ENCODE peak calls at places on chromosomes 13 and 19, in five cellular contexts. G is thoracic aorta, Z is adrenal gland, U is lung, X is Peyer's patch. K is an unnamed sample.

GRCh38 chr19:35345671-35346111 is 2.0 kb upstream of the FFAR1 start:
- DNase-seq in G (no peak), Z (no peak), U (no peak), X (peak), K (no peak)

GRCh38 chr19:46626441-46626840 is 1.6 kb upstream of the PTGIR start:
- DNase-seq in G (no peak), Z (no peak), U (no peak), X (no peak), K (peak)

GRCh38 chr13:46665630-46666482 is 112.9 kb downstream of the LRCH1 start:
- DNase-seq in G (no peak), Z (no peak), U (no peak), X (no peak), K (no peak)

GRCh38 chr19:16637535-16637934 is 9.5 kb upstream of the MED26 start:
- DNase-seq in G (no peak), Z (no peak), U (no peak), X (no peak), K (no peak)

GRCh38 chr13:36530861-36531590 is 98.7 kb downstream of the CCNA1 start:
- DNase-seq in G (no peak), Z (no peak), U (peak), X (no peak), K (no peak)

GRCh38 chr13:43663474-43664090 is 123.2 kb downstream of the ENOX1 start:
- DNase-seq in G (no peak), Z (no peak), U (no peak), X (no peak), K (no peak)

GRCh38 chr13:62767473-62767872 is 1351.8 kb upstream of the PCDH20 start:
- DNase-seq in G (no peak), Z (no peak), U (no peak), X (no peak), K (no peak)

GRCh38 chr19:46495789-46496099 is at the start of gene PNMA8B:
- DNase-seq in G (no peak), Z (peak), U (no peak), X (peak), K (peak)

GRCh38 chr19:31694761-31695160 is 345.5 kb upstream of the TSHZ3 start:
- DNase-seq in G (no peak), Z (no peak), U (peak), X (no peak), K (no peak)

GRCh38 chr13:74132768-74133656 is 1.2 kb downstream of the KLF12 start:
- DNase-seq in G (no peak), Z (no peak), U (no peak), X (peak), K (no peak)

GRCh38 chr13:27053902-27054595 is 117.6 kb downstream of the USP12 start:
- DNase-seq in G (no peak), Z (no peak), U (no peak), X (no peak), K (no peak)

GRCh38 chr19:35764432-35765315 is 6.7 kb downstream of the PROSER3 start:
- DNase-seq in G (no peak), Z (no peak), U (no peak), X (no peak), K (peak)

GRCh38 chr13:44273991-44274810 is 99.4 kb upstream of the SERP2 start:
- DNase-seq in G (no peak), Z (peak), U (no peak), X (no peak), K (no peak)

GRCh38 chr13:50707533-50708096 is 135.9 kb downstream of the DLEU7 start:
- DNase-seq in G (no peak), Z (no peak), U (no peak), X (no peak), K (no peak)

GRCh38 chr19:1584500-1585242 is 8.0 kb downstream of the MBD3 start:
- DNase-seq in G (no peak), Z (no peak), U (no peak), X (no peak), K (no peak)

GRCh38 chr19:5977222-5977784 is 637 bp downstream of the RANBP3 start:
- DNase-seq in G (no peak), Z (no peak), U (no peak), X (no peak), K (no peak)

GRCh38 chr13:102978168-102978567 is 88.0 kb downstream of the SLC10A2 start:
- DNase-seq in G (no peak), Z (no peak), U (no peak), X (no peak), K (no peak)

GRCh38 chr13:30429721-30430694 is 7.7 kb downstream of the UBE2L5 start:
- DNase-seq in G (no peak), Z (no peak), U (no peak), X (no peak), K (no peak)

DNA sequence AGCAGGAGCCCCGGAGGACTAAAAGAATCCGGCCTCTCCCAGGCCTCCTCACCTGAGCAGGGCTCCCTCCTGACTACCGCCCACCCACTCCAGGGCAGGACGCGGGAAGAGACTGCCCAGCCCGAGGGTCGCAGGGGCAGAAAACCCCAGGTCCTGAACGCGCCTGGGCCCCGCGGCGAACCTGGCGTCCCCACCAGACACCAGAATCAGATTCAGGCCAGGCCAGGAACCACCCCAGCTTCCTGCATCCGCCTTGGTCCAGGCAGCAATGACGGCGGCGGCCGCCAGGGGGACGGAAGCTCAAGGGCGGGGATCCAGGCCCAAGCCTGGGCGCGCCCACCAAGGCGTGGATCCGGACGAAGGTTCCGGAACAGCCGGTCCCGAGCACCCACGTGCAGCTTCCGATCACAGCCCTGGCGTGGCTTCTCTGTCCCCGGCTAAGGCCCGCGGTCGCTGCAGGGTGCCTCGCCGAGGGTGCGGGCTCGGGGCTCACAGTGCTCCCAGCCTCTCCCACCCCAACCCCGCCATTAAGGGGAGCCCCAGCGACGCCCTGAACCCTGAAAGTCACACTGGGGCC is 3.6 kb downstream of the LGALS7 start:
- DNase-seq in G (peak), Z (peak), U (peak), X (peak), K (no peak)
- H3K27ac ChIP-seq in G (no peak), Z (no peak), U (no peak), X (peak), K (no peak)

DNA sequence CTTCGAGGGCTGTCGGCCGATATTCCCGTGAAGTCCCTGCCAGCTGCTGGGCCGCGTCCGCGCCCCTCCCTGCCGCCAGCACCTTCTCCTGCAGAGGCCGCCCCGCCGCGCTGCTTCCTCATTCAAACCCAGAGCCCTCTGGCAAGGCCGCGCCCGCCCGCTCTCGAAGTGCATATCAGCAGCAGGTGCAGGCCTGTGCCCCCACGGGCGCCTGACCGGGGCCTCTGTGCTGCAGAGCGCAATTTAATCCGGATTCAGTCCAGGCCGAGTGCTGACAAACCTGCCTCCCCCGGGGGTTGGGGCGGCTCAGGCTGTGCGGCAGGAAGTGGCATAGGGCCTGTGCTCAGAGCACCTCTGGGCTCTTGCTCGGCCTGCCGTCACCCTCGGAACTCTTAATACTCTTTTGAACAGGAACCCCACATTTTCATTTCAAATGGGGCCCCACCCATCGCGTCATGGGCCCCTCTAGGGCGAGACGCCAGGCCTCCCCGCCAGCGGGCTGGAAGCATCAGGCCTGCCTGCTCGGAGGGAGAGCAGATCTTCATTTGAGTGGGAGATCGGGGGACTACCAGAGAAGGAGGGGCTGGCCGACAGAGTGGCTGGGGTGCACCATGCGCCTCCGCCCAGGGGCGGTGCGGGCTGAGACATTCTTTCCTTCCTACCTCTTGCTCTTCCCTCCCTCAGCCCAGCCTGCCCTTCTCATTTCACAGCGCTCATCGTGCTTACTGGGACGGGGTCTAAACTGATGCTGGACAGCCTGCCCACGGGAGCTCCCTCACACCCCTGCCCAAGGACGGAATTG is 125.7 kb downstream of the TNFRSF19 start:
- DNase-seq in G (no peak), Z (no peak), U (no peak), X (peak), K (no peak)
- H3K27ac ChIP-seq in G (no peak), Z (no peak), U (no peak), X (peak), K (no peak)

GRCh38 chr19:15357906-15358305 is 21.7 kb downstream of the AKAP8 start:
- DNase-seq in G (no peak), Z (no peak), U (no peak), X (no peak), K (no peak)

GRCh38 chr19:15354557-15355296 is 22.4 kb upstream of the BRD4 start:
- DNase-seq in G (no peak), Z (no peak), U (no peak), X (no peak), K (no peak)

GRCh38 chr19:15353908-15354307 is 21.6 kb upstream of the BRD4 start:
- DNase-seq in G (no peak), Z (no peak), U (no peak), X (no peak), K (no peak)

GRCh38 chr19:15358918-15359317 is 20.7 kb downstream of the AKAP8 start:
- DNase-seq in G (no peak), Z (no peak), U (no peak), X (no peak), K (no peak)
- H3K27ac ChIP-seq in G (no peak), Z (no peak), U (no peak), X (no peak), K (no peak)

GRCh38 chr19:57583104-57583520 is 833 bp upstream of the ZIK1 start:
- DNase-seq in G (no peak), Z (no peak), U (no peak), X (no peak), K (no peak)

GRCh38 chr19:57583521-57584416 is at the start of gene ZIK1:
- DNase-seq in G (peak), Z (peak), U (peak), X (peak), K (peak)

GRCh38 chr19:57576661-57577060 is 2.0 kb downstream of the ZNF416 start:
- DNase-seq in G (no peak), Z (no peak), U (no peak), X (no peak), K (no peak)

DNA sequence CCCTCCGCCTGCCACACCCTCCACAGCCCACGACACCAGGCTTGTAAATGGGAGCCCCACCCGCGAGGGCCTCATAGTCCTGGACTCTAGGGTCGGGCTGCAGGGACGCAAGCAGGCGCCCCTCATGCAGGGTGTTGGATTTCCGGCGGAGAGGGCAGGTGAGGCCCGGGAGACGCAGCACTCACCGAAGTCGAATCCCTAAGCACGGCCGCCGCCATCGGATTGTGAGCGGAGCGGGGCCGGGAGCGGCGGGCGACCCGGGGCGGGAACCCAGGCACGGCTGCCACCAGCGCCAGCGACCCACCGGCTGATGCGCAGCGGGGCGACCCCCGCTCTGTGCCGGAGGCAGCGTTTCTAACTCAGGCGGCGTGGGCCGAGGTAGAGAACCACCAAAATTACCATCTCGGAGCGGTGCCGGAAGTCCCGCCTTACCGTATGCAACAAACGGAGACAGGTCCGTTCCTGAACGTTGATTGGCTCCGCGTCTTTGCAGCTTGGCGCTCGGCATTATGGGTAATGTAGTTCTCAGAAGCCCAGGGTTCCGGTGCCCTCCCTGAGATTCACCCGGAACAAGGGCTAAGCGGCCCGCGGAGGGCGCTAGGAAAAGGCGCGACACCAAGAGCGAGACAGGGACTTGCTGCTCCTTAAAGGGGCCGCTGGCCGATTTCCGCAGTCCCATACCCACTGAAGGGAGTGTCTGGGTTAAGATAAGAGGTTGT is at the start of gene ZNF416:
- DNase-seq in G (peak), Z (peak), U (peak), X (peak), K (peak)
- H3K27ac ChIP-seq in G (peak), Z (no peak), U (peak), X (peak), K (no peak)

K was measured in RWPE2.